ENCODE peak calls at places on chromosomes 5 and 9, in four cellular contexts. Z is activated CD4-positive, alpha-beta T cell treated with anti-CD3 and anti-CD28 coated beads, Interleukin-2, amount 10 ng/mL, durations not matched to agents 7 days and 5 days; I is left kidney; P is upper lobe of right lung. W is an unnamed sample.
A peak's percentile ranks its signal among the peaks of the same experiment; 100 is the strongest.

GRCh38 chr5:154878642-154879335 is 20.4 kb downstream of the CNOT8 start:
- DNase-seq in Z (no peak), I (peak; percentile 28), P (no peak), W (no peak)

GRCh38 chr5:25362799-25363198 is 718.0 kb upstream of the CDH10 start:
- DNase-seq in Z (no peak), I (no peak), P (no peak), W (no peak)

GRCh38 chr5:541148-541887 is 17.1 kb upstream of the SLC9A3 start:
- DNase-seq in Z (no peak), I (no peak), P (peak; percentile 58), W (no peak)

GRCh38 chr9:419571-420156 is 205.0 kb downstream of the DOCK8 start:
- DNase-seq in Z (no peak), I (peak; percentile 52), P (no peak), W (no peak)

GRCh38 chr5:24110019-24110615 is 534.7 kb downstream of the CDH10 start:
- DNase-seq in Z (no peak), I (peak; percentile 57), P (no peak), W (peak; percentile 40)

GRCh38 chr5:146623009-146623408 is 107.0 kb upstream of the GPR151 start:
- DNase-seq in Z (no peak), I (no peak), P (no peak), W (peak; percentile 70)

GRCh38 chr5:56310711-56311204 is 77.6 kb upstream of the ANKRD55 start:
- DNase-seq in Z (no peak), I (peak; percentile 51), P (no peak), W (no peak)

GRCh38 chr5:80069918-80070318 is 34.8 kb downstream of the THBS4 start:
- DNase-seq in Z (no peak), I (peak; percentile 56), P (peak; percentile 74), W (no peak)